ENCODE peak calls at places on chromosomes 1 and 21, in eight cellular contexts. V, M, N, L, X, G, B and E are unnamed samples.
A peak's percentile ranks its signal among the peaks of the same experiment; 100 is the strongest.

GRCh38 chr21:31543191-31543590 is 116.3 kb upstream of the SOD1 start:
- DNase-seq in V (no peak), M (no peak), N (peak; percentile 48), L (no peak), X (peak; percentile 94), G (no peak), B (no peak), E (peak; percentile 94)

GRCh38 chr1:27830621-27831424 is at the start of gene PPP1R8:
- DNase-seq in V (peak; percentile 99), M (peak; percentile 95), N (peak; percentile 94), L (peak; percentile 98), X (peak; percentile 90), G (peak; percentile 93), B (peak; percentile 92), E (peak; percentile 95)

GRCh38 chr1:3435666-3436065 is 18.8 kb upstream of the ARHGEF16 start:
- DNase-seq in V (no peak), M (no peak), N (no peak), L (no peak), X (no peak), G (no peak), B (no peak), E (no peak)

GRCh38 chr1:22562584-22563551 is at the start of gene EPHA8:
- DNase-seq in V (peak; percentile 57), M (no peak), N (no peak), L (no peak), X (no peak), G (no peak), B (no peak), E (no peak)

GRCh38 chr1:240099748-240100147 is 8.1 kb downstream of the FMN2 start:
- DNase-seq in V (no peak), M (no peak), N (no peak), L (no peak), X (no peak), G (no peak), B (no peak), E (no peak)

GRCh38 chr1:80675469-80675868 is 1125.3 kb upstream of the ADGRL2 start:
- DNase-seq in V (no peak), M (no peak), N (no peak), L (no peak), X (peak; percentile 4), G (no peak), B (no peak), E (peak; percentile 48)

GRCh38 chr1:113760102-113760804 is 967 bp upstream of the PHTF1 start:
- DNase-seq in V (peak; percentile 33), M (no peak), N (no peak), L (no peak), X (no peak), G (no peak), B (no peak), E (no peak)

GRCh38 chr1:53686371-53687267 is 52.3 kb downstream of the GLIS1 start:
- DNase-seq in V (no peak), M (no peak), N (no peak), L (no peak), X (peak; percentile 36), G (no peak), B (no peak), E (peak; percentile 58)

GRCh38 chr1:85311818-85312217 is 35.4 kb upstream of the BCL10 start:
- DNase-seq in V (no peak), M (no peak), N (no peak), L (no peak), X (no peak), G (no peak), B (no peak), E (no peak)

GRCh38 chr1:66533804-66534745 is at the start of gene SGIP1:
- DNase-seq in V (peak; percentile 77), M (no peak), N (no peak), L (no peak), X (peak; percentile 74), G (no peak), B (peak; percentile 63), E (peak; percentile 80)

GRCh38 chr1:193355179-193355578 is 168.8 kb upstream of the B3GALT2 start:
- DNase-seq in V (no peak), M (no peak), N (peak; percentile 32), L (peak; percentile 88), X (no peak), G (peak; percentile 81), B (no peak), E (no peak)

GRCh38 chr1:87783315-87783714 is 454.6 kb downstream of the LMO4 start:
- DNase-seq in V (no peak), M (no peak), N (no peak), L (no peak), X (no peak), G (no peak), B (no peak), E (no peak)

GRCh38 chr1:221487781-221488520 is 253.9 kb downstream of the DUSP10 start:
- DNase-seq in V (no peak), M (no peak), N (peak; percentile 79), L (peak; percentile 96), X (peak; percentile 89), G (no peak), B (no peak), E (peak; percentile 89)

GRCh38 chr21:42621166-42621827 is 32.1 kb upstream of the PDE9A start:
- DNase-seq in V (peak; percentile 31), M (no peak), N (peak; percentile 21), L (no peak), X (no peak), G (peak; percentile 26), B (no peak), E (no peak)

GRCh38 chr1:72109916-72110315 is 172.4 kb downstream of the NEGR1 start:
- DNase-seq in V (no peak), M (no peak), N (no peak), L (no peak), X (no peak), G (no peak), B (no peak), E (no peak)

DNA sequence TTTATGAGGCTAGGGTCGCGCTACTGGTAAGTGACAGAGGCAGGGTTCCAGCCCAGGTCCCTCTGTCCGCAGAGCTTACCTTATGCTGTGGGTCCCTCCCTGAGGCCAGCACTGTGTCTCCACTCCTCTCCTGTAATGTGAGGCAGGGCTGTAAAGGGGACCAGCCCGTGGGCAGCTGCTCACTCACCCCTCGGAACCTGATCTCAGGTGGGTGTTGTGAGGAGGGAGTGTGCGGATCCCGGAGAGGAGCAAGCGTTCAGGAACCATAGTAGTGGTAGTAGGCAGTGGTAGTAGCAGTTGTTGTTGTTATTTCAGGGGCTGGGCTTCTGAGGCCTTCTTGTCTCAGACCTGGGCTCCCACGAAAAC is 1.7 kb downstream of the ZC3H12A start:
- DNase-seq in V (no peak), M (no peak), N (no peak), L (no peak), X (no peak), G (no peak), B (peak; percentile 23), E (no peak)
- H3K9ac ChIP-seq in V (no peak overlapping the region), M (peak overlapping the region; percentile 71), N (peak overlapping the region; percentile 94), L (peak overlapping the region; percentile 89), X (peak overlapping the region; percentile 92), G (peak overlapping the region; percentile 83), B (peak overlapping the region; percentile 86), E (no peak overlapping the region)

DNA sequence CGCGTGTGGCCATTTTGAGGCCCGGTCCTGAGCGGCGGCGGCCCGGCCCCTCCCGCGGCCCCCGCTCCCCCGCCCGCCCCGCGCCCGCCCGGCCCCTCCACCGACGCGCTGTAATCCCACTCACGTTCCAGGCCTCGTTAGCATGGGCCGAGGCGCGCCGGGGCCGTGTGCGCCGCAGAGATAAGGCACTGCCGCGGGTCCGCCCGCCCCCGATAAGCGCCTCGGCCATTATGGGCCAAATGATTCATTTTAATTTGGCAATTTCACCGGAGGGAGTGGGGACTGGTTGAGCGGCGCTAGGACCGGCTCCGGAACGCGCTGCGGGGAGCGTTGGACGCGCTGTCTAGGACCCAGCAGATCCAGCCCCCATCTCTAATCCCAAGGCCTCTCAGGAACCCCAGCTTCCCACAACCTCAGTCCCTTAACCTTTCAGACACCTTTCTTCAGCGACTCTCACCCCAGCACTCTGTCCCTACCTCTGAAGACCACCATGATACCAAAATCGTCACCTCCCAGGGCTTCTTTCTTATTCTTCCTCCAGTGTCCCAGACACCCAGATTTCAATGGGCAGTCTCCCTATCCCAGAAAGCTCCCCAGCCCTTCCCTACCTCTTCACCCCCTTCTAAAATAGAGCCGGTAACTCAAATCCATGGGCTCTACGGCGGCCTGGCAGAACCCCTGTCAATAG is at the start of gene TAL1:
- DNase-seq in V (peak; percentile 66), M (no peak), N (no peak), L (no peak), X (no peak), G (no peak), B (peak; percentile 96), E (no peak)
- TF ChIP-seq EZH2 in V (no peak), M (no peak), N (peak; percentile 90), L (no peak), X (peak; percentile 38), G (no peak), B (no peak), E (peak; percentile 75)

GRCh38 chr1:89200668-89201488 is 2.1 kb upstream of the GBP4 start:
- DNase-seq in V (no peak), M (peak; percentile 46), N (no peak), L (no peak), X (no peak), G (no peak), B (no peak), E (no peak)

GRCh38 chr1:89198081-89198480 is 661 bp downstream of the GBP4 start:
- DNase-seq in V (no peak), M (no peak), N (no peak), L (peak; percentile 12), X (no peak), G (no peak), B (no peak), E (no peak)

GRCh38 chr1:89199515-89199914 is 773 bp upstream of the GBP4 start:
- DNase-seq in V (no peak), M (no peak), N (no peak), L (no peak), X (no peak), G (no peak), B (no peak), E (no peak)

GRCh38 chr1:89201489-89201794 is 2.7 kb upstream of the GBP4 start:
- DNase-seq in V (no peak), M (no peak), N (no peak), L (no peak), X (no peak), G (no peak), B (no peak), E (no peak)

DNA sequence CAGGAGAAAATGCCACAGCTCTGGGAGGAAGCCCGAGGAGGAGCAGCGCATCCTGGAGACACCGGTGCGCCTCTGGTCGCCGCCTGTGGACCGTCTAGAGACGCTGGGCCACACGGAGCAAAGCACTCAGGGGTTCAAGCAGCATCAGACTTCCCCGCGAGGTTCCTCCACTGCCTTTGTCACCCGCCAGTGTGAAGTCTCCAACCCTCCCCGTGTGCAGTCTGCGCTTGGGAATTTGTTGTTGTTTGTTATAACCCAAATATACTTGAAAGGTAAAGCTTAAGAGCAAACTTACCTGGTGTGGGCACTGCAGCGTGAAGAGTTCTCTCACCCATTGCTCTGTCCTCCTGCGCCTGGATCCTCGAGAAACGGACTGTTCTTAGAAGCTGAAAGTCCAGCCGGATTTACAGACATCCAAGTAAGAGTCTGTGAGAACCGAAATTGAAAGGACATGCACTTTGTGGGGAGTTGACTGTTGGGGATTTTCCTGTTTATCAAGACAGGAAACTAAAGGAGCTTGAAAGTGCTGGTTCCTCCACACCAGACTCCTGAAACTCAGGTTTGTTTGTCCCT is at the start of gene GBP4:
- DNase-seq in V (no peak), M (peak; percentile 68), N (peak; percentile 25), L (peak; percentile 20), X (no peak), G (no peak), B (no peak), E (peak; percentile 1)
- H3K4me3 ChIP-seq in V (no peak within 1 kb of the TSS), M (peak within 1 kb of the TSS; percentile 77), N (peak within 1 kb of the TSS; percentile 34), L (peak within 1 kb of the TSS; percentile 63), X (no peak within 1 kb of the TSS), G (no peak within 1 kb of the TSS), B (no peak within 1 kb of the TSS), E (peak within 1 kb of the TSS; percentile 53)

GRCh38 chr21:38503588-38503987 is 5.3 kb upstream of the ERG start:
- DNase-seq in V (no peak), M (no peak), N (peak; percentile 52), L (no peak), X (peak; percentile 93), G (no peak), B (no peak), E (peak; percentile 38)
- H3K9ac ChIP-seq in V (no peak overlapping the region), M (no peak overlapping the region), N (peak overlapping the region; percentile 60), L (no peak overlapping the region), X (peak overlapping the region; percentile 53), G (no peak overlapping the region), B (no peak overlapping the region), E (no peak overlapping the region)